ENCODE peak calls at places on chromosomes 11 and 22, in seven cellular contexts. Y is right lobe of liver; U is amniotic stem cell; I is Right ventricle myocardium superior; G is activated CD4-positive, alpha-beta T cell treated with anti-CD3 and anti-CD28 coated beads for 48 hours; C is body of pancreas; H is NCI-H1092. O is an unnamed sample.

GRCh38 chr11:13486926-13487660 is 8.7 kb downstream of the PTH start:
- DNase-seq in Y (peak), U (no peak), I (peak), G (peak), C (peak), H (no peak), O (no peak)

GRCh38 chr11:120467627-120468026 is 43.9 kb upstream of the GRIK4 start:
- DNase-seq in Y (no peak), U (no peak), I (no peak), G (no peak), C (no peak), H (no peak), O (no peak)

GRCh38 chr11:115980747-115981475 is 476.7 kb upstream of the CADM1 start:
- DNase-seq in Y (no peak), U (no peak), I (no peak), G (no peak), C (no peak), H (no peak), O (no peak)

GRCh38 chr11:33670250-33671011 is 30.2 kb downstream of the C11orf91 start:
- DNase-seq in Y (no peak), U (peak), I (no peak), G (no peak), C (no peak), H (no peak), O (no peak)

GRCh38 chr11:117780456-117780855 is 16.6 kb downstream of the DSCAML1 start:
- DNase-seq in Y (no peak), U (no peak), I (no peak), G (no peak), C (no peak), H (no peak), O (no peak)

GRCh38 chr22:48507171-48507570 is 1320.5 kb downstream of the BRD1 start:
- DNase-seq in Y (no peak), U (no peak), I (no peak), G (no peak), C (no peak), H (no peak), O (no peak)

GRCh38 chr22:44092636-44093220 is 68.6 kb downstream of the PARVB start:
- DNase-seq in Y (no peak), U (no peak), I (peak), G (no peak), C (no peak), H (no peak), O (no peak)

GRCh38 chr11:88478136-88478785 is 140.7 kb upstream of the CTSC start:
- DNase-seq in Y (no peak), U (no peak), I (no peak), G (no peak), C (no peak), H (peak), O (no peak)

GRCh38 chr11:100789500-100789899 is 102.4 kb downstream of the ARHGAP42 start:
- DNase-seq in Y (peak), U (no peak), I (peak), G (no peak), C (peak), H (no peak), O (no peak)

GRCh38 chr22:38513063-38513462 is 7.0 kb upstream of the DDX17 start:
- DNase-seq in Y (peak), U (no peak), I (no peak), G (peak), C (no peak), H (no peak), O (no peak)

GRCh38 chr11:76266269-76266668 is 60.0 kb upstream of the WNT11 start:
- DNase-seq in Y (no peak), U (peak), I (no peak), G (peak), C (no peak), H (no peak), O (peak)

GRCh38 chr11:12005476-12005875 is 3.0 kb downstream of the DKK3 start:
- DNase-seq in Y (no peak), U (no peak), I (no peak), G (no peak), C (no peak), H (no peak), O (peak)

GRCh38 chr22:46064966-46065666 is 85.2 kb upstream of the PPARA start:
- DNase-seq in Y (peak), U (no peak), I (peak), G (no peak), C (peak), H (no peak), O (no peak)

GRCh38 chr22:30043181-30043580 is 37.1 kb upstream of the HORMAD2 start:
- DNase-seq in Y (no peak), U (no peak), I (no peak), G (no peak), C (no peak), H (no peak), O (no peak)

GRCh38 chr11:133810766-133811165 is 34.5 kb downstream of the SPATA19 start:
- DNase-seq in Y (no peak), U (no peak), I (no peak), G (no peak), C (no peak), H (no peak), O (no peak)

GRCh38 chr11:1483445-1483961 is 3.1 kb downstream of the MOB2 start:
- DNase-seq in Y (peak), U (no peak), I (no peak), G (no peak), C (peak), H (no peak), O (no peak)

GRCh38 chr22:49930596-49931412 is 12.4 kb downstream of the CRELD2 start:
- DNase-seq in Y (peak), U (no peak), I (peak), G (peak), C (peak), H (no peak), O (no peak)

GRCh38 chr11:89737116-89737515 is 27.0 kb downstream of the TRIM77 start:
- DNase-seq in Y (no peak), U (no peak), I (no peak), G (no peak), C (no peak), H (no peak), O (no peak)

GRCh38 chr11:2862395-2862949 is 23.1 kb downstream of the CDKN1C start:
- DNase-seq in Y (no peak), U (no peak), I (no peak), G (no peak), C (no peak), H (no peak), O (no peak)

GRCh38 chr11:131392528-131393255 is 22.3 kb downstream of the NTM start:
- DNase-seq in Y (no peak), U (no peak), I (no peak), G (no peak), C (no peak), H (no peak), O (no peak)

GRCh38 chr22:37639070-37639760 is at the start of gene SH3BP1:
- DNase-seq in Y (peak), U (no peak), I (peak), G (peak), C (peak), H (peak), O (no peak)

GRCh38 chr11:35584321-35584720 is 33.9 kb upstream of the FJX1 start:
- DNase-seq in Y (no peak), U (no peak), I (no peak), G (no peak), C (no peak), H (no peak), O (peak)

GRCh38 chr11:9230291-9230690 is 34.9 kb downstream of the DENND5A start:
- DNase-seq in Y (no peak), U (no peak), I (no peak), G (no peak), C (no peak), H (no peak), O (no peak)

GRCh38 chr22:16933274-16933923 is 74.6 kb downstream of the GAB4 start:
- DNase-seq in Y (no peak), U (no peak), I (no peak), G (no peak), C (no peak), H (no peak), O (no peak)

GRCh38 chr11:92830382-92831148 is 138.9 kb upstream of the MTNR1B start:
- DNase-seq in Y (no peak), U (no peak), I (no peak), G (no peak), C (no peak), H (peak), O (no peak)

GRCh38 chr11:5369793-5370192 is 13.8 kb upstream of the OR51M1 start:
- DNase-seq in Y (no peak), U (peak), I (no peak), G (no peak), C (no peak), H (no peak), O (peak)

GRCh38 chr11:59783632-59784090 is 26.9 kb downstream of the MRPL16 start:
- DNase-seq in Y (no peak), U (no peak), I (no peak), G (no peak), C (no peak), H (no peak), O (no peak)

GRCh38 chr22:44382461-44383038 is 69.8 kb upstream of the SHISAL1 start:
- DNase-seq in Y (peak), U (no peak), I (peak), G (no peak), C (no peak), H (no peak), O (no peak)

GRCh38 chr22:22487059-22487458 is 21.5 kb downstream of the ZNF280B start:
- DNase-seq in Y (no peak), U (no peak), I (no peak), G (no peak), C (no peak), H (no peak), O (no peak)

GRCh38 chr11:25702417-25702816 is 629.5 kb upstream of the ANO3 start:
- DNase-seq in Y (no peak), U (no peak), I (no peak), G (no peak), C (no peak), H (no peak), O (no peak)

GRCh38 chr22:41448189-41448808 is 1.7 kb upstream of the TOB2 start:
- DNase-seq in Y (peak), U (peak), I (peak), G (peak), C (peak), H (peak), O (peak)

GRCh38 chr22:49948116-49948515 is 12.5 kb upstream of the PIM3 start:
- DNase-seq in Y (no peak), U (no peak), I (no peak), G (no peak), C (peak), H (no peak), O (no peak)

GRCh38 chr11:6488831-6489230 is 7.5 kb downstream of the TIMM10B start:
- DNase-seq in Y (no peak), U (no peak), I (no peak), G (no peak), C (no peak), H (no peak), O (no peak)

GRCh38 chr11:133606122-133606521 is 73.8 kb upstream of the OPCML start:
- DNase-seq in Y (no peak), U (no peak), I (no peak), G (no peak), C (no peak), H (no peak), O (no peak)

GRCh38 chr22:36222887-36223450 is 16.4 kb downstream of the APOL2 start:
- DNase-seq in Y (no peak), U (no peak), I (no peak), G (no peak), C (no peak), H (no peak), O (no peak)

GRCh38 chr11:76215946-76216345 is 9.6 kb upstream of the WNT11 start:
- DNase-seq in Y (no peak), U (no peak), I (peak), G (no peak), C (no peak), H (no peak), O (no peak)

GRCh38 chr22:35656284-35656752 is 8.1 kb downstream of the APOL6 start:
- DNase-seq in Y (no peak), U (no peak), I (no peak), G (no peak), C (no peak), H (no peak), O (no peak)